ENCODE peak calls at places on chromosomes 4 and X, in four cellular contexts. One of them, this sample, is unnamed.

GRCh38 chr4:95957054-95957453 is 117.2 kb downstream of the PDHA2 start:
- DNase-seq in HepG2: no peak
- DNase-seq in GM12878: no peak
- DNase-seq in K562: no peak
- DNase-seq in this sample: no peak

GRCh38 chr4:110865611-110866254 is 242.9 kb upstream of the PITX2 start:
- DNase-seq in HepG2: no peak
- DNase-seq in GM12878: no peak
- DNase-seq in K562: no peak
- DNase-seq in this sample: no peak

GRCh38 chr4:54784188-54784671 is 126.5 kb downstream of the KIT start:
- DNase-seq in HepG2: no peak
- DNase-seq in GM12878: no peak
- DNase-seq in K562: peak
- DNase-seq in this sample: no peak

GRCh38 chr4:141810038-141810701 is 173.8 kb downstream of the IL15 start:
- DNase-seq in HepG2: no peak
- DNase-seq in GM12878: no peak
- DNase-seq in K562: no peak
- DNase-seq in this sample: no peak

GRCh38 chr4:169621754-169622481 is 1.5 kb downstream of the CLCN3 start:
- DNase-seq in HepG2: peak
- DNase-seq in GM12878: no peak
- DNase-seq in K562: peak
- DNase-seq in this sample: no peak

GRCh38 chr4:41257257-41257900 is 651 bp downstream of the UCHL1 start:
- DNase-seq in HepG2: no peak
- DNase-seq in GM12878: no peak
- DNase-seq in K562: no peak
- DNase-seq in this sample: peak

GRCh38 chr4:36285784-36286480 is 4.5 kb downstream of the DTHD1 start:
- DNase-seq in HepG2: no peak
- DNase-seq in GM12878: peak
- DNase-seq in K562: no peak
- DNase-seq in this sample: no peak

GRCh38 chr4:26509681-26510333 is 19.5 kb upstream of the CCKAR start:
- DNase-seq in HepG2: no peak
- DNase-seq in GM12878: no peak
- DNase-seq in K562: no peak
- DNase-seq in this sample: no peak

GRCh38 chr4:181582595-181582994 is 660.6 kb upstream of the TENM3 start:
- DNase-seq in HepG2: no peak
- DNase-seq in GM12878: no peak
- DNase-seq in K562: peak
- DNase-seq in this sample: peak

GRCh38 chr4:84529169-84529751 is 30.2 kb upstream of the NKX6-1 start:
- DNase-seq in HepG2: peak
- DNase-seq in GM12878: no peak
- DNase-seq in K562: peak
- DNase-seq in this sample: no peak

GRCh38 chr4:727576-727975 is 21.9 kb downstream of the PCGF3 start:
- DNase-seq in HepG2: no peak
- DNase-seq in GM12878: no peak
- DNase-seq in K562: no peak
- DNase-seq in this sample: no peak

GRCh38 chr4:79232555-79232954 is 93.3 kb downstream of the NAA11 start:
- DNase-seq in HepG2: no peak
- DNase-seq in GM12878: no peak
- DNase-seq in K562: no peak
- DNase-seq in this sample: no peak
- TF ChIP-seq USF2 in HepG2: no peak
- TF ChIP-seq USF2 in GM12878: no peak
- TF ChIP-seq USF2 in K562: no peak
- TF ChIP-seq USF2 in this sample: no peak

DNA sequence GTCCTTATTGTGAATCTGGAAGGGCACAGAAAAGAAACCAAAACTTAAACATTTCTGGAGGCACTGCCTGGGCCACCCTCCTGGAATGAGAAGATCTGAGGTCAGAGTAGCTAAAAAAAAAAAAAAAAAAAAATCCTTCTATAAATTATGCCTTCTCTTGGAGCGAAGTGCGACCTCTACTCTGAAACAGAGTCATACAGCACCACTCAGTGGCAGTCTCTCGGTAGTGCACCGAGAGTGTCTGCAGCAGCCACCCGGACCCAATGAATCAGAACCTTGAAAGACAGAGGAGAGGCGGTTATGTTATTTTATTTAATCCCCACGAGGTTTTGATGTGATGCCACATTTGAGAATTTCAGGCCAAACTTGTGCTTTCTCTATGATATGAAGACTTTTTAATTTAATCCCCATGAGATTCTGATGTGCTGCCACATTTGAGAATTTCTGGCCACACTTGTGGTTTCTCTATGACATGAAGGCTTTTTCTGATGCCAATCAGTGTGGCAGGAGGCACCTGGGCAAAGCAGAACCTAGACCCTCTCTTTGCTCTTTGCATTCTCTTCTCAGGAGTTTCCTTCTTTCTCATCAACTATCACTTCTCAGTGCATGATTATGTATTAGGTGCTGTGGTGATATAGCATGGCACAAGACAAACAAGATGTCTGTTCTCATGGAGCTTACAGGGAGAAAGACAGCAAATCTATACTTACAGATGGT is 5.6 kb upstream of the CT47C1 start:
- DNase-seq in HepG2: peak
- DNase-seq in GM12878: no peak
- DNase-seq in K562: peak
- DNase-seq in this sample: peak
- TF ChIP-seq CBFB in HepG2: no peak
- TF ChIP-seq CBFB in GM12878: no peak
- TF ChIP-seq CBFB in K562: no peak
- TF ChIP-seq CBFB in this sample: no peak

GRCh38 chr4:153506972-153507678 is 41.0 kb downstream of the TMEM131L start:
- DNase-seq in HepG2: no peak
- DNase-seq in GM12878: no peak
- DNase-seq in K562: no peak
- DNase-seq in this sample: no peak
- TF ChIP-seq CREM in HepG2: no peak
- TF ChIP-seq CREM in GM12878: no peak
- TF ChIP-seq CREM in K562: no peak
- TF ChIP-seq CREM in this sample: no peak

DNA sequence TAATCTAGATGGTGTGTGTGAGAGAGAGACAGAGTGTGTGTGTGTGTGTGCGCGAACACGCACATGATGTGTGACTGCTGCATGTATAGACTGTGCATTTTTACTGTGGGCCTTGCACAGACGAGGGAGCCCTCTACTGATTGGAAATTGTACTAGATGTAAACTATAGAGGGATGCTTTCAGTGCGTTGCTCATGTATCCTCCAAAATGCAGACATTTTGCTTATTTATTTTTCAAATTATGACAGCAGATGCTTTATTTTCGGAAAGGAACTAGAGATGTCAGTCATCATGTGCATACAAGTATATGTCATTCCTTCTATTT is 168.4 kb upstream of the GK2 start:
- DNase-seq in HepG2: peak
- DNase-seq in GM12878: no peak
- DNase-seq in K562: no peak
- DNase-seq in this sample: no peak
- TF ChIP-seq USF2 in HepG2: no peak
- TF ChIP-seq USF2 in GM12878: no peak
- TF ChIP-seq USF2 in K562: no peak
- TF ChIP-seq USF2 in this sample: no peak

DNA sequence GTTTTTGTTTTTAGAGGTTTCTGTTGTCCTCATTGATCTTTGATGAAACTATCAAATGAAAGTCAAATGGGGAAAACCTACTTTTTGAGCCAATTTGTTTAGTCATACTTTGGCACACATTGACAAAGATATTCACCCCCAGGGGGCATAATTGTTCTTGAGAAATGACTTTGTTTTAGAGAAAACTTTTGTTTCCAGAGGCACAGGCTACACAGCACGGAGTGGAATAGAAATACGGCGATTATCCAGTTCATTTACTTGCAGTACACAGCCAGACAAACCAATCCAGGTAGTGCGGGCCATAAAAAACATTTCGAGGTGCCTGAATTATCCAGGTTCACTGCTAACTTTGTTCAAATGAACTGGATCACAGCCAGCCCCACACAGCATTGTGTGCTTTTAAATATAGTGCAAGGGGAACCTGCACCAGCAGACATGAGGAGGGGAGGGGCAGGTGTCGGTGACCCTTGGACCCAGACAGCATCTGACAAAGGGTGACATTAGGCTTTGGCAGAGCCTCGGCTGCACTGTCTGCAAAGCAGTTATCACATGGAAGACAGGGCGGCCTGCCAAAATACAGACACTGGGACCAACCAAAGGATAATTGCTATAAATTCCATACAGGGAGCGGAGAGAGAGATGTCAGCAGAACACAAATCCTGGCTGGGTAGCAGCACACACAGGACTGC is 179.6 kb upstream of the NOCT start:
- DNase-seq in HepG2: peak
- DNase-seq in GM12878: no peak
- DNase-seq in K562: peak
- DNase-seq in this sample: no peak
- TF ChIP-seq CBFB in HepG2: no peak
- TF ChIP-seq CBFB in GM12878: no peak
- TF ChIP-seq CBFB in K562: no peak
- TF ChIP-seq CBFB in this sample: no peak

GRCh38 chr4:61462451-61463326 is 262.6 kb downstream of the ADGRL3 start:
- DNase-seq in HepG2: peak
- DNase-seq in GM12878: no peak
- DNase-seq in K562: no peak
- DNase-seq in this sample: no peak

GRCh38 chr4:61468091-61468720 is 268.1 kb downstream of the ADGRL3 start:
- DNase-seq in HepG2: no peak
- DNase-seq in GM12878: no peak
- DNase-seq in K562: no peak
- DNase-seq in this sample: no peak
- TF ChIP-seq CREM in HepG2: no peak
- TF ChIP-seq CREM in GM12878: no peak
- TF ChIP-seq CREM in K562: no peak
- TF ChIP-seq CREM in this sample: no peak

GRCh38 chr4:152224872-152225420 is 310.9 kb downstream of the FBXW7 start:
- DNase-seq in HepG2: no peak
- DNase-seq in GM12878: no peak
- DNase-seq in K562: no peak
- DNase-seq in this sample: no peak

GRCh38 chr4:152223600-152223999 is 312.3 kb downstream of the FBXW7 start:
- DNase-seq in HepG2: no peak
- DNase-seq in GM12878: no peak
- DNase-seq in K562: no peak
- DNase-seq in this sample: no peak

GRCh38 chr4:152221816-152222516 is 313.9 kb downstream of the FBXW7 start:
- DNase-seq in HepG2: no peak
- DNase-seq in GM12878: no peak
- DNase-seq in K562: no peak
- DNase-seq in this sample: no peak

GRCh38 chr4:152225680-152226079 is 310.2 kb downstream of the FBXW7 start:
- DNase-seq in HepG2: no peak
- DNase-seq in GM12878: no peak
- DNase-seq in K562: no peak
- DNase-seq in this sample: no peak

GRCh38 chr4:152224223-152224622 is 311.7 kb downstream of the FBXW7 start:
- DNase-seq in HepG2: no peak
- DNase-seq in GM12878: no peak
- DNase-seq in K562: no peak
- DNase-seq in this sample: no peak
- TF ChIP-seq USF2 in HepG2: no peak
- TF ChIP-seq USF2 in GM12878: no peak
- TF ChIP-seq USF2 in K562: no peak
- TF ChIP-seq USF2 in this sample: no peak

This sample was measured in WTC11.